ENCODE peak calls at places on chromosomes 3 and 15, in seven cellular contexts. N is breast epithelium, T is AG04450, Y is fibroblast of the aortic adventitia, E is astrocyte of the spinal cord, Q is cardiac muscle cell, P is HFF-Myc. K is an unnamed sample.

GRCh38 chr3:155676252-155676981 is 68.5 kb downstream of the PLCH1 start:
- DNase-seq in E (peak), Q (peak), N (no peak), P (peak), Y (peak), T (no peak), K (peak)

GRCh38 chr15:98321916-98322315 is 326.4 kb upstream of the IGF1R start:
- DNase-seq in T (no peak), E (no peak), P (no peak), N (peak), Q (no peak), Y (no peak), K (no peak)

GRCh38 chr3:14525685-14526631 is 14.2 kb downstream of the GRIP2 start:
- DNase-seq in Y (peak), N (no peak), Q (no peak), E (no peak), T (no peak), P (no peak), K (peak)

GRCh38 chr3:190265795-190266194 is 56.5 kb downstream of the CLDN1 start:
- DNase-seq in Q (no peak), Y (peak), T (no peak), N (peak), P (no peak), E (peak), K (peak)

GRCh38 chr15:85759391-85759790 is 35.3 kb downstream of the KLHL25 start:
- DNase-seq in N (no peak), E (no peak), Q (no peak), Y (no peak), P (no peak), T (no peak), K (no peak)

GRCh38 chr3:115581347-115582135 is 41.8 kb upstream of the GAP43 start:
- DNase-seq in Q (no peak), T (no peak), N (no peak), E (peak), P (no peak), Y (peak), K (peak)

GRCh38 chr15:66004618-66005262 is 135.4 kb downstream of the RAB11A start:
- DNase-seq in N (no peak), Y (peak), Q (peak), T (no peak), P (no peak), E (peak), K (peak)

GRCh38 chr3:44000586-44000985 is 241.1 kb upstream of the TOPAZ1 start:
- DNase-seq in P (peak), Y (peak), N (no peak), E (peak), Q (no peak), T (no peak), K (no peak)

GRCh38 chr15:70741107-70741511 is 22.2 kb downstream of the UACA start:
- DNase-seq in N (peak), E (peak), Y (peak), Q (peak), T (peak), P (no peak), K (peak)

GRCh38 chr15:22888120-22888859 is 49.8 kb downstream of the NIPA2 start:
- DNase-seq in P (peak), T (peak), E (peak), N (no peak), Y (peak), Q (no peak), K (peak)

GRCh38 chr3:134328147-134328591 is 46.1 kb downstream of the AMOTL2 start:
- DNase-seq in P (no peak), E (peak), Y (peak), N (no peak), Q (no peak), T (peak), K (peak)

GRCh38 chr3:45659661-45660566 is 29.3 kb upstream of the SACM1L start:
- DNase-seq in Q (peak), E (peak), N (peak), P (no peak), T (peak), Y (peak), K (peak)

GRCh38 chr3:45210308-45211038 is 15.6 kb downstream of the TMEM158 start:
- DNase-seq in N (peak), E (peak), Y (peak), T (peak), Q (peak), P (peak), K (peak)

GRCh38 chr3:11145888-11146287 is 8.4 kb upstream of the HRH1 start:
- DNase-seq in T (peak), Q (no peak), E (peak), P (peak), N (no peak), Y (peak), K (peak)

GRCh38 chr3:106421928-106422327 is 553.1 kb upstream of the CBLB start:
- DNase-seq in T (no peak), P (no peak), E (peak), Q (no peak), Y (peak), N (no peak), K (peak)

GRCh38 chr15:56099311-56099710 is 105.9 kb upstream of the NEDD4 start:
- DNase-seq in Q (peak), T (no peak), P (no peak), Y (no peak), E (no peak), N (no peak), K (no peak)

GRCh38 chr15:56095406-56095805 is 102.0 kb upstream of the NEDD4 start:
- DNase-seq in E (no peak), N (no peak), T (no peak), P (no peak), Q (no peak), Y (no peak), K (no peak)

GRCh38 chr15:56102401-56102800 is 109.0 kb upstream of the NEDD4 start:
- DNase-seq in E (no peak), Y (no peak), T (no peak), Q (no peak), N (no peak), P (no peak), K (no peak)

GRCh38 chr15:56098230-56098899 is 105.0 kb upstream of the NEDD4 start:
- DNase-seq in E (no peak), Q (no peak), P (no peak), T (no peak), Y (peak), N (no peak), K (no peak)
- TF ChIP-seq CTCF in E (no peak), Q (no peak), P (no peak), T (peak), Y (no peak), N (no peak), K (no peak)

GRCh38 chr3:144444061-144444460 is 472.4 kb downstream of the DIPK2A start:
- DNase-seq in N (no peak), P (no peak), T (no peak), Y (no peak), Q (no peak), E (no peak), K (no peak)
- H3K4me3 ChIP-seq in N (no peak), P (no peak), T (no peak), Y (no peak), Q (no peak), E (no peak), K (no peak)

GRCh38 chr15:76625267-76625666 is 279.9 kb downstream of the SCAPER start:
- DNase-seq in T (no peak), P (no peak), E (no peak), Y (no peak), Q (no peak), N (no peak), K (no peak)
- TF ChIP-seq CTCF in T (no peak), P (peak), E (no peak), Y (no peak), Q (peak), N (no peak), K (no peak)

GRCh38 chr3:16444344-16444743 is 69.2 kb downstream of the RFTN1 start:
- DNase-seq in E (no peak), N (no peak), Y (no peak), Q (no peak), T (no peak), P (no peak), K (no peak)

GRCh38 chr3:16449369-16449768 is 64.1 kb downstream of the RFTN1 start:
- DNase-seq in E (no peak), Q (no peak), N (no peak), T (no peak), P (no peak), Y (no peak), K (no peak)

GRCh38 chr3:16447156-16447555 is 66.3 kb downstream of the RFTN1 start:
- DNase-seq in E (no peak), Q (no peak), T (no peak), Y (no peak), N (no peak), P (no peak), K (no peak)

GRCh38 chr3:16452265-16452664 is 61.2 kb downstream of the RFTN1 start:
- DNase-seq in T (no peak), Q (no peak), E (peak), Y (no peak), N (no peak), P (no peak), K (peak)

GRCh38 chr3:16448691-16449090 is 64.8 kb downstream of the RFTN1 start:
- DNase-seq in N (peak), P (peak), Y (peak), Q (no peak), T (peak), E (peak), K (peak)
- H3K4me3 ChIP-seq in N (no peak), P (no peak), Y (no peak), Q (no peak), T (no peak), E (no peak), K (no peak)

GRCh38 chr3:17544632-17545031 is 197.8 kb downstream of the TBC1D5 start:
- DNase-seq in P (no peak), Q (no peak), N (no peak), T (no peak), Y (peak), E (peak), K (peak)
- TF ChIP-seq CTCF in P (no peak), Q (peak), N (no peak), T (peak), Y (peak), E (peak), K (peak)

GRCh38 chr3:13451301-13451673 is 28.8 kb upstream of the HDAC11 start:
- DNase-seq in E (no peak), P (no peak), N (no peak), Q (no peak), T (no peak), Y (no peak), K (no peak)

GRCh38 chr3:13457593-13457992 is 22.5 kb upstream of the HDAC11 start:
- DNase-seq in Y (no peak), E (no peak), T (no peak), Q (no peak), P (no peak), N (no peak), K (no peak)

GRCh38 chr3:13455644-13456043 is 24.5 kb upstream of the HDAC11 start:
- DNase-seq in Y (no peak), T (no peak), Q (no peak), E (no peak), N (no peak), P (no peak), K (no peak)

GRCh38 chr3:13452490-13453335 is 27.4 kb upstream of the HDAC11 start:
- DNase-seq in Y (peak), T (peak), P (no peak), E (peak), Q (peak), N (no peak), K (peak)
- H3K4me3 ChIP-seq in Y (peak), T (no peak), P (no peak), E (no peak), Q (no peak), N (peak), K (peak)

GRCh38 chr3:170808041-170808440 is 62.0 kb downstream of the RPL22L1 start:
- DNase-seq in E (no peak), Y (no peak), N (no peak), T (no peak), P (no peak), Q (no peak), K (peak)
- TF ChIP-seq CTCF in E (no peak), Y (no peak), N (no peak), T (no peak), P (no peak), Q (no peak), K (no peak)

DNA sequence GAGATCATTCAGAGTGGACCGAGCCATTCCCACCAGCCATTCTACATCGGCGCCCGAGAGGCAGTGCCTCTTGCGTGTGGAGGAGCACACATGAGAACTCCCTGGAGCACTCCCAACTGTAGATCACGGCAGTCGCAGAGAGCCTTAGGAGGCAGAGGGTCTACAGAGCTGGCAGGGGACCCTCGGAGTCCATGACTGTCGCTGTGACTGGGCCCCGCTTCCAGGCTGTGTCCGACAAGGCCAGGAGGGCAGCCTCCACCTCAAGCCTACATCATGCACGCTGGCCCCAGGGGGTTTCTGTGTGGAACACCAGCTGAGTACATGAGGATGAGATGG is 159.0 kb downstream of the CHSY1 start:
- DNase-seq in Q (no peak), Y (no peak), T (no peak), E (no peak), N (no peak), P (no peak), K (no peak)
- H3K4me3 ChIP-seq in Q (no peak), Y (no peak), T (no peak), E (no peak), N (no peak), P (no peak), K (no peak)